ENCODE peak calls at places on chromosome 14, in five cellular contexts. Y is GM18507, J is AG20443, F is mesothelial cell of epicardium, N is foreskin keratinocyte. Q is an unnamed sample.

GRCh38 chr14:81164167-81164774 is 56.5 kb downstream of the GTF2A1 start:
- DNase-seq in N (peak), Y (peak), F (peak), J (peak), Q (no peak)

GRCh38 chr14:35088514-35088913 is 33.3 kb downstream of the PPP2R3C start:
- DNase-seq in Y (no peak), J (no peak), N (no peak), F (no peak), Q (no peak)

GRCh38 chr14:89267163-89267562 is 149.9 kb downstream of the FOXN3 start:
- DNase-seq in N (no peak), J (no peak), Y (no peak), F (no peak), Q (no peak)

GRCh38 chr14:30966415-30967363 is 58.8 kb upstream of the AP4S1 start:
- DNase-seq in Y (no peak), F (no peak), J (no peak), N (peak), Q (no peak)

GRCh38 chr14:69887740-69888657 is 8.8 kb downstream of the SMOC1 start:
- DNase-seq in F (no peak), Y (no peak), J (no peak), N (no peak), Q (no peak)

GRCh38 chr14:53412819-53413664 is 259.9 kb upstream of the DDHD1 start:
- DNase-seq in F (no peak), Y (no peak), J (peak), N (peak), Q (no peak)

GRCh38 chr14:104894331-104895206 is 29.5 kb downstream of the CEP170B start:
- DNase-seq in F (no peak), Y (no peak), N (no peak), J (no peak), Q (peak)

GRCh38 chr14:57833304-57833703 is 32.6 kb downstream of the SLC35F4 start:
- DNase-seq in Y (no peak), J (peak), F (no peak), N (peak), Q (no peak)

GRCh38 chr14:64891839-64892375 is 12.2 kb upstream of the SPTB start:
- DNase-seq in J (peak), Y (no peak), F (no peak), N (peak), Q (no peak)

GRCh38 chr14:71742491-71742890 is 189.7 kb upstream of the RGS6 start:
- DNase-seq in Y (no peak), J (no peak), F (no peak), N (no peak), Q (no peak)

GRCh38 chr14:94572637-94573303 is 8.5 kb upstream of the SERPINA5 start:
- DNase-seq in Y (no peak), F (no peak), N (no peak), J (no peak), Q (no peak)

GRCh38 chr14:28609228-28609828 is 157.3 kb upstream of the FOXG1 start:
- DNase-seq in J (peak), Y (no peak), F (peak), N (no peak), Q (no peak)

GRCh38 chr14:76776306-76777251 is 15.3 kb downstream of the VASH1 start:
- DNase-seq in N (no peak), F (no peak), Y (no peak), J (no peak), Q (peak)

Q was measured in suprapubic skin.